ENCODE peak calls at places on chromosomes 4 and X, in five cellular contexts. One of them, this sample, is unnamed.

GRCh38 chr4:78627966-78628678 is 76.6 kb downstream of the ANXA3 start:
- DNase-seq in IMR-90: no peak
- DNase-seq in esophagus squamous epithelium: no peak
- DNase-seq in prostate gland: no peak
- DNase-seq in progenitor cell of endocrine pancreas: no peak
- DNase-seq in this sample: no peak

GRCh38 chr4:93183589-93183988 is 645.0 kb upstream of the ATOH1 start:
- DNase-seq in prostate gland: no peak
- DNase-seq in esophagus squamous epithelium: no peak
- DNase-seq in progenitor cell of endocrine pancreas: no peak
- DNase-seq in IMR-90: no peak
- DNase-seq in this sample: no peak

GRCh38 chr4:128809477-128810330 is at the start of gene JADE1:
- DNase-seq in progenitor cell of endocrine pancreas: peak; percentile 93
- DNase-seq in IMR-90: peak; percentile 95
- DNase-seq in esophagus squamous epithelium: peak; percentile 53
- DNase-seq in prostate gland: peak; percentile 93
- DNase-seq in this sample: peak; percentile 79

GRCh38 chr4:147865926-147866325 is 134.0 kb downstream of the ARHGAP10 start:
- DNase-seq in prostate gland: no peak
- DNase-seq in esophagus squamous epithelium: no peak
- DNase-seq in progenitor cell of endocrine pancreas: no peak
- DNase-seq in IMR-90: peak; percentile 60
- DNase-seq in this sample: no peak

GRCh38 chr4:35818520-35818919 is 425.8 kb downstream of the ARAP2 start:
- DNase-seq in esophagus squamous epithelium: no peak
- DNase-seq in prostate gland: no peak
- DNase-seq in IMR-90: no peak
- DNase-seq in progenitor cell of endocrine pancreas: no peak
- DNase-seq in this sample: no peak

GRCh38 chr4:123856689-123857545 is 460.3 kb downstream of the SPRY1 start:
- DNase-seq in progenitor cell of endocrine pancreas: no peak
- DNase-seq in esophagus squamous epithelium: no peak
- DNase-seq in IMR-90: peak; percentile 62
- DNase-seq in prostate gland: peak; percentile 8
- DNase-seq in this sample: no peak

GRCh38 chr4:130147618-130148017 is 1051.7 kb downstream of the C4orf33 start:
- DNase-seq in esophagus squamous epithelium: no peak
- DNase-seq in prostate gland: no peak
- DNase-seq in IMR-90: no peak
- DNase-seq in progenitor cell of endocrine pancreas: no peak
- DNase-seq in this sample: no peak

GRCh38 chr4:1347410-1347864 is 429 bp downstream of the UVSSA start:
- DNase-seq in IMR-90: peak; percentile 82
- DNase-seq in prostate gland: peak; percentile 52
- DNase-seq in progenitor cell of endocrine pancreas: no peak
- DNase-seq in esophagus squamous epithelium: no peak
- DNase-seq in this sample: no peak

GRCh38 chrX:12263211-12263610 is 124.9 kb downstream of the FRMPD4 start:
- DNase-seq in prostate gland: no peak
- DNase-seq in IMR-90: peak; percentile 6
- DNase-seq in progenitor cell of endocrine pancreas: no peak
- DNase-seq in esophagus squamous epithelium: no peak
- DNase-seq in this sample: no peak

GRCh38 chrX:136491832-136492231 is 4.1 kb downstream of the BRS3 start:
- DNase-seq in progenitor cell of endocrine pancreas: no peak
- DNase-seq in prostate gland: no peak
- DNase-seq in IMR-90: no peak
- DNase-seq in esophagus squamous epithelium: no peak
- DNase-seq in this sample: no peak

GRCh38 chrX:42818151-42818921 is 40.4 kb upstream of the PPP1R2C start:
- DNase-seq in prostate gland: no peak
- DNase-seq in progenitor cell of endocrine pancreas: no peak
- DNase-seq in esophagus squamous epithelium: no peak
- DNase-seq in IMR-90: no peak
- DNase-seq in this sample: no peak

GRCh38 chr4:98939892-98940298 is 11.0 kb upstream of the EIF4E start:
- DNase-seq in esophagus squamous epithelium: no peak
- DNase-seq in progenitor cell of endocrine pancreas: no peak
- DNase-seq in IMR-90: peak; percentile 80
- DNase-seq in prostate gland: peak; percentile 8
- DNase-seq in this sample: no peak

GRCh38 chrX:118847676-118848075 is 24.1 kb downstream of the ZCCHC12 start:
- DNase-seq in prostate gland: peak; percentile 25
- DNase-seq in IMR-90: peak; percentile 42
- DNase-seq in esophagus squamous epithelium: no peak
- DNase-seq in progenitor cell of endocrine pancreas: no peak
- DNase-seq in this sample: no peak

GRCh38 chr4:73257995-73258667 is 467 bp downstream of the ANKRD17 start:
- DNase-seq in esophagus squamous epithelium: no peak
- DNase-seq in prostate gland: peak; percentile 11
- DNase-seq in IMR-90: peak; percentile 32
- DNase-seq in progenitor cell of endocrine pancreas: peak; percentile 20
- DNase-seq in this sample: no peak

GRCh38 chr4:88528861-88529260 is 5.3 kb upstream of the PYURF start:
- DNase-seq in esophagus squamous epithelium: no peak
- DNase-seq in progenitor cell of endocrine pancreas: no peak
- DNase-seq in prostate gland: no peak
- DNase-seq in IMR-90: no peak
- DNase-seq in this sample: no peak

GRCh38 chr4:166091146-166091545 is 218.1 kb downstream of the TLL1 start:
- DNase-seq in IMR-90: no peak
- DNase-seq in prostate gland: no peak
- DNase-seq in progenitor cell of endocrine pancreas: no peak
- DNase-seq in esophagus squamous epithelium: no peak
- DNase-seq in this sample: no peak

GRCh38 chr4:166091914-166092510 is 219.0 kb downstream of the TLL1 start:
- DNase-seq in progenitor cell of endocrine pancreas: no peak
- DNase-seq in IMR-90: peak; percentile 29
- DNase-seq in prostate gland: peak; percentile 9
- DNase-seq in esophagus squamous epithelium: no peak
- DNase-seq in this sample: no peak

GRCh38 chrX:16772460-16772859 is 13.8 kb upstream of the TXLNG start:
- DNase-seq in IMR-90: no peak
- DNase-seq in esophagus squamous epithelium: no peak
- DNase-seq in prostate gland: no peak
- DNase-seq in progenitor cell of endocrine pancreas: no peak
- DNase-seq in this sample: no peak

GRCh38 chr4:58214376-58214775 is 1104.2 kb upstream of the IGFBP7 start:
- DNase-seq in progenitor cell of endocrine pancreas: no peak
- DNase-seq in IMR-90: no peak
- DNase-seq in prostate gland: no peak
- DNase-seq in esophagus squamous epithelium: no peak
- DNase-seq in this sample: no peak

GRCh38 chrX:24676403-24677024 is 17.2 kb upstream of the POLA1 start:
- DNase-seq in progenitor cell of endocrine pancreas: no peak
- DNase-seq in prostate gland: no peak
- DNase-seq in esophagus squamous epithelium: no peak
- DNase-seq in IMR-90: no peak
- DNase-seq in this sample: no peak

GRCh38 chrX:57607295-57608187 is 15.7 kb downstream of the ZXDB start:
- DNase-seq in progenitor cell of endocrine pancreas: no peak
- DNase-seq in prostate gland: no peak
- DNase-seq in IMR-90: no peak
- DNase-seq in esophagus squamous epithelium: no peak
- DNase-seq in this sample: no peak

GRCh38 chr4:23877758-23878229 is 12.1 kb downstream of the PPARGC1A start:
- DNase-seq in IMR-90: peak; percentile 84
- DNase-seq in prostate gland: peak; percentile 46
- DNase-seq in progenitor cell of endocrine pancreas: no peak
- DNase-seq in esophagus squamous epithelium: no peak
- DNase-seq in this sample: no peak

GRCh38 chr4:152691761-152692160 is 12.0 kb upstream of the TMEM154 start:
- DNase-seq in prostate gland: no peak
- DNase-seq in IMR-90: no peak
- DNase-seq in progenitor cell of endocrine pancreas: no peak
- DNase-seq in esophagus squamous epithelium: no peak
- DNase-seq in this sample: no peak

GRCh38 chr4:105683038-105683437 is 25.5 kb downstream of the INTS12 start:
- DNase-seq in progenitor cell of endocrine pancreas: no peak
- DNase-seq in esophagus squamous epithelium: no peak
- DNase-seq in prostate gland: peak; percentile 91
- DNase-seq in IMR-90: no peak
- DNase-seq in this sample: no peak

GRCh38 chrX:48945517-48946348 is 11.7 kb downstream of the OTUD5 start:
- DNase-seq in esophagus squamous epithelium: no peak
- DNase-seq in IMR-90: peak; percentile 51
- DNase-seq in prostate gland: peak; percentile 19
- DNase-seq in progenitor cell of endocrine pancreas: no peak
- DNase-seq in this sample: no peak

GRCh38 chrX:13463608-13464007 is 105.8 kb upstream of the EGFL6 start:
- DNase-seq in IMR-90: peak; percentile 98
- DNase-seq in esophagus squamous epithelium: no peak
- DNase-seq in prostate gland: no peak
- DNase-seq in progenitor cell of endocrine pancreas: no peak
- DNase-seq in this sample: no peak

GRCh38 chrX:24306430-24306829 is 7.4 kb downstream of the SUPT20HL2 start:
- DNase-seq in progenitor cell of endocrine pancreas: no peak
- DNase-seq in IMR-90: no peak
- DNase-seq in prostate gland: no peak
- DNase-seq in esophagus squamous epithelium: no peak
- DNase-seq in this sample: no peak

GRCh38 chr4:17771284-17771908 is 10.0 kb downstream of the FAM184B start:
- DNase-seq in IMR-90: no peak
- DNase-seq in prostate gland: no peak
- DNase-seq in progenitor cell of endocrine pancreas: no peak
- DNase-seq in esophagus squamous epithelium: no peak
- DNase-seq in this sample: no peak

GRCh38 chr4:39574946-39575345 is 47.7 kb upstream of the UGDH start:
- DNase-seq in esophagus squamous epithelium: no peak
- DNase-seq in progenitor cell of endocrine pancreas: no peak
- DNase-seq in prostate gland: no peak
- DNase-seq in IMR-90: no peak
- DNase-seq in this sample: no peak

GRCh38 chrX:132837126-132837525 is 121.3 kb downstream of the HS6ST2 start:
- DNase-seq in prostate gland: no peak
- DNase-seq in progenitor cell of endocrine pancreas: no peak
- DNase-seq in esophagus squamous epithelium: no peak
- DNase-seq in IMR-90: no peak
- DNase-seq in this sample: no peak

GRCh38 chrX:136176399-136176825 is 29.1 kb downstream of the FHL1 start:
- DNase-seq in progenitor cell of endocrine pancreas: no peak
- DNase-seq in esophagus squamous epithelium: no peak
- DNase-seq in IMR-90: peak; percentile 90
- DNase-seq in prostate gland: no peak
- DNase-seq in this sample: no peak

GRCh38 chr4:105896461-105896939 is 1.2 kb downstream of the NPNT start:
- DNase-seq in IMR-90: no peak
- DNase-seq in progenitor cell of endocrine pancreas: no peak
- DNase-seq in prostate gland: no peak
- DNase-seq in esophagus squamous epithelium: no peak
- DNase-seq in this sample: no peak

GRCh38 chrX:37509349-37509748 is 62.1 kb upstream of the LANCL3 start:
- DNase-seq in prostate gland: no peak
- DNase-seq in IMR-90: no peak
- DNase-seq in esophagus squamous epithelium: no peak
- DNase-seq in progenitor cell of endocrine pancreas: no peak
- DNase-seq in this sample: no peak

GRCh38 chr4:151573945-151574344 is 165.0 kb downstream of the FHIP1A start:
- DNase-seq in esophagus squamous epithelium: no peak
- DNase-seq in progenitor cell of endocrine pancreas: no peak
- DNase-seq in IMR-90: no peak
- DNase-seq in prostate gland: no peak
- DNase-seq in this sample: no peak

GRCh38 chr4:170014359-170015008 is 11.7 kb downstream of the MFAP3L start:
- DNase-seq in esophagus squamous epithelium: no peak
- DNase-seq in IMR-90: no peak
- DNase-seq in progenitor cell of endocrine pancreas: no peak
- DNase-seq in prostate gland: no peak
- DNase-seq in this sample: no peak

GRCh38 chr4:98659106-98659592 is 738 bp upstream of the TSPAN5 start:
- DNase-seq in prostate gland: no peak
- DNase-seq in progenitor cell of endocrine pancreas: no peak
- DNase-seq in IMR-90: peak; percentile 57
- DNase-seq in esophagus squamous epithelium: no peak
- DNase-seq in this sample: no peak

GRCh38 chrX:103175944-103176753 is 38.8 kb upstream of the BEX4 start:
- DNase-seq in progenitor cell of endocrine pancreas: peak; percentile 37
- DNase-seq in IMR-90: peak; percentile 38
- DNase-seq in prostate gland: peak; percentile 21
- DNase-seq in esophagus squamous epithelium: no peak
- DNase-seq in this sample: no peak

GRCh38 chr4:53197760-53198150 is 168.1 kb downstream of the SCFD2 start:
- DNase-seq in IMR-90: no peak
- DNase-seq in esophagus squamous epithelium: no peak
- DNase-seq in prostate gland: no peak
- DNase-seq in progenitor cell of endocrine pancreas: no peak
- DNase-seq in this sample: no peak

GRCh38 chr4:85370400-85371032 is 104.4 kb upstream of the ARHGAP24 start:
- DNase-seq in progenitor cell of endocrine pancreas: peak; percentile 16
- DNase-seq in prostate gland: no peak
- DNase-seq in IMR-90: peak; percentile 18
- DNase-seq in esophagus squamous epithelium: no peak
- DNase-seq in this sample: peak; percentile 23
- TF ChIP-seq CTCF in progenitor cell of endocrine pancreas: peak; percentile 82
- TF ChIP-seq CTCF in prostate gland: peak; percentile 45
- TF ChIP-seq CTCF in IMR-90: peak; percentile 57
- TF ChIP-seq CTCF in esophagus squamous epithelium: peak; percentile 51
- TF ChIP-seq CTCF in this sample: no peak

GRCh38 chr4:6916587-6917444 is 7.2 kb downstream of the TBC1D14 start:
- DNase-seq in esophagus squamous epithelium: no peak
- DNase-seq in progenitor cell of endocrine pancreas: no peak
- DNase-seq in IMR-90: no peak
- DNase-seq in prostate gland: peak; percentile 43
- DNase-seq in this sample: no peak

GRCh38 chr4:6918345-6918744 is 8.7 kb downstream of the TBC1D14 start:
- DNase-seq in esophagus squamous epithelium: no peak
- DNase-seq in prostate gland: no peak
- DNase-seq in IMR-90: no peak
- DNase-seq in progenitor cell of endocrine pancreas: no peak
- DNase-seq in this sample: no peak

GRCh38 chr4:6915041-6916005 is 5.7 kb downstream of the TBC1D14 start:
- DNase-seq in prostate gland: no peak
- DNase-seq in IMR-90: no peak
- DNase-seq in progenitor cell of endocrine pancreas: no peak
- DNase-seq in esophagus squamous epithelium: no peak
- DNase-seq in this sample: no peak

GRCh38 chr4:6916069-6916586 is 6.5 kb downstream of the TBC1D14 start:
- DNase-seq in progenitor cell of endocrine pancreas: no peak
- DNase-seq in IMR-90: no peak
- DNase-seq in esophagus squamous epithelium: no peak
- DNase-seq in prostate gland: no peak
- DNase-seq in this sample: no peak

GRCh38 chr4:6917445-6918241 is 8.0 kb downstream of the TBC1D14 start:
- DNase-seq in progenitor cell of endocrine pancreas: no peak
- DNase-seq in IMR-90: no peak
- DNase-seq in esophagus squamous epithelium: peak; percentile 36
- DNase-seq in prostate gland: peak; percentile 78
- DNase-seq in this sample: peak; percentile 34
- TF ChIP-seq CTCF in progenitor cell of endocrine pancreas: peak; percentile 66
- TF ChIP-seq CTCF in IMR-90: peak; percentile 33
- TF ChIP-seq CTCF in esophagus squamous epithelium: peak; percentile 59
- TF ChIP-seq CTCF in prostate gland: peak; percentile 73
- TF ChIP-seq CTCF in this sample: no peak

GRCh38 chr4:5710065-5710961 is 688 bp upstream of the EVC start:
- DNase-seq in progenitor cell of endocrine pancreas: no peak
- DNase-seq in IMR-90: peak; percentile 18
- DNase-seq in prostate gland: peak; percentile 26
- DNase-seq in esophagus squamous epithelium: no peak
- DNase-seq in this sample: no peak
- TF ChIP-seq CTCF in progenitor cell of endocrine pancreas: peak; percentile 51
- TF ChIP-seq CTCF in IMR-90: peak; percentile 32
- TF ChIP-seq CTCF in prostate gland: peak; percentile 45
- TF ChIP-seq CTCF in esophagus squamous epithelium: peak; percentile 10
- TF ChIP-seq CTCF in this sample: no peak

GRCh38 chr4:100848865-100849264 is 331.0 kb upstream of the EMCN start:
- DNase-seq in prostate gland: no peak
- DNase-seq in progenitor cell of endocrine pancreas: no peak
- DNase-seq in esophagus squamous epithelium: no peak
- DNase-seq in IMR-90: no peak
- DNase-seq in this sample: no peak
- TF ChIP-seq CTCF in prostate gland: no peak
- TF ChIP-seq CTCF in progenitor cell of endocrine pancreas: no peak
- TF ChIP-seq CTCF in esophagus squamous epithelium: peak; percentile 12
- TF ChIP-seq CTCF in IMR-90: no peak
- TF ChIP-seq CTCF in this sample: no peak

This sample was measured in activated B cell treated with CpG ODN at 0.5 μM for 24 hours.